ENCODE peak calls at places on chromosomes 7 and 10, in nine cellular contexts. L is brain microvascular endothelial cell, S is AG10803, U is astrocyte of the spinal cord, R is IMR-90, T is A549, K is fibroblast of mammary gland, X is neural progenitor cell, Q is PC-3. P is an unnamed sample.

GRCh38 chr7:81743201-81743600 is 26.6 kb downstream of the HGF start:
- DNase-seq in L (no peak), S (no peak), U (no peak), R (no peak), T (no peak), K (no peak), X (no peak), Q (no peak), P (no peak)

GRCh38 chr7:918441-919113 is 35.9 kb downstream of the ADAP1 start:
- DNase-seq in L (no peak), S (no peak), U (no peak), R (no peak), T (no peak), K (no peak), X (no peak), Q (no peak), P (no peak)

GRCh38 chr10:127527891-127528290 is 21.2 kb upstream of the NPS start:
- DNase-seq in L (no peak), S (no peak), U (no peak), R (no peak), T (no peak), K (no peak), X (no peak), Q (no peak), P (no peak)

GRCh38 chr7:1055084-1055450 is 10.7 kb downstream of the GPR146 start:
- DNase-seq in L (no peak), S (no peak), U (peak; percentile 64), R (peak; percentile 26), T (no peak), K (no peak), X (no peak), Q (no peak), P (peak; percentile 56)

GRCh38 chr7:24715661-24716479 is 41.4 kb downstream of the GSDME start:
- DNase-seq in L (peak; percentile 40), S (peak; percentile 44), U (peak; percentile 43), R (peak; percentile 66), T (peak; percentile 60), K (peak; percentile 39), X (peak; percentile 63), Q (peak; percentile 17), P (peak; percentile 59)

GRCh38 chr7:137931823-137932222 is 70.1 kb downstream of the CREB3L2 start:
- DNase-seq in L (no peak), S (no peak), U (no peak), R (no peak), T (peak; percentile 26), K (no peak), X (no peak), Q (no peak), P (no peak)

GRCh38 chr7:112938895-112939588 is 147.6 kb downstream of the GPR85 start:
- DNase-seq in L (peak; percentile 24), S (peak; percentile 47), U (peak; percentile 35), R (peak; percentile 20), T (no peak), K (peak; percentile 12), X (peak; percentile 86), Q (no peak), P (peak; percentile 34)

GRCh38 chr7:64618785-64619456 is 47.0 kb upstream of the ZNF107 start:
- DNase-seq in L (peak; percentile 47), S (peak; percentile 39), U (peak; percentile 37), R (peak; percentile 60), T (peak; percentile 62), K (peak; percentile 67), X (peak; percentile 44), Q (peak; percentile 73), P (peak; percentile 69)

GRCh38 chr10:75207079-75207867 is 3.3 kb upstream of the VDAC2 start:
- DNase-seq in L (no peak), S (no peak), U (no peak), R (no peak), T (no peak), K (no peak), X (no peak), Q (no peak), P (no peak)

GRCh38 chr7:128705891-128706333 is 33.2 kb upstream of the CALU start:
- DNase-seq in L (no peak), S (peak; percentile 25), U (no peak), R (peak; percentile 25), T (no peak), K (peak; percentile 25), X (no peak), Q (peak; percentile 23), P (peak; percentile 87)

GRCh38 chr10:78925800-78926319 is 142.9 kb upstream of the ZMIZ1 start:
- DNase-seq in L (peak; percentile 93), S (peak; percentile 94), U (peak; percentile 92), R (peak; percentile 98), T (peak; percentile 57), K (peak; percentile 97), X (no peak), Q (peak; percentile 100), P (peak; percentile 97)

GRCh38 chr10:72466018-72466417 is 111.3 kb upstream of the DNAJB12 start:
- DNase-seq in L (peak; percentile 15), S (no peak), U (no peak), R (peak; percentile 62), T (no peak), K (peak; percentile 7), X (no peak), Q (peak; percentile 61), P (no peak)

GRCh38 chr7:98870071-98870651 is 347 bp upstream of the TMEM130 start:
- DNase-seq in L (no peak), S (peak; percentile 39), U (no peak), R (peak; percentile 50), T (peak; percentile 47), K (peak; percentile 34), X (peak; percentile 79), Q (peak; percentile 27), P (peak; percentile 31)
- H3K4me3 ChIP-seq in L (peak overlapping the region; percentile 48), S (peak overlapping the region; percentile 56), U (peak overlapping the region; percentile 36), R (peak overlapping the region; percentile 62), T (peak overlapping the region; percentile 88), K (peak overlapping the region; percentile 24), X (peak overlapping the region; percentile 64), Q (no peak overlapping the region), P (peak overlapping the region; percentile 36)

GRCh38 chr10:42753126-42753506 is 29.5 kb upstream of the BMS1 start:
- DNase-seq in L (peak; percentile 58), S (peak; percentile 61), U (peak; percentile 63), R (peak; percentile 55), T (peak; percentile 75), K (peak; percentile 72), X (peak; percentile 86), Q (peak; percentile 89), P (peak; percentile 78)

GRCh38 chr10:42753507-42754154 is 29.0 kb upstream of the BMS1 start:
- DNase-seq in L (no peak), S (no peak), U (no peak), R (no peak), T (no peak), K (no peak), X (peak; percentile 38), Q (no peak), P (no peak)

GRCh38 chr10:42755028-42755451 is 27.6 kb upstream of the BMS1 start:
- DNase-seq in L (no peak), S (no peak), U (no peak), R (no peak), T (no peak), K (no peak), X (peak; percentile 42), Q (no peak), P (no peak)

GRCh38 chr10:42755591-42756093 is 27.0 kb upstream of the BMS1 start:
- DNase-seq in L (no peak), S (no peak), U (no peak), R (no peak), T (no peak), K (no peak), X (no peak), Q (no peak), P (no peak)

DNA sequence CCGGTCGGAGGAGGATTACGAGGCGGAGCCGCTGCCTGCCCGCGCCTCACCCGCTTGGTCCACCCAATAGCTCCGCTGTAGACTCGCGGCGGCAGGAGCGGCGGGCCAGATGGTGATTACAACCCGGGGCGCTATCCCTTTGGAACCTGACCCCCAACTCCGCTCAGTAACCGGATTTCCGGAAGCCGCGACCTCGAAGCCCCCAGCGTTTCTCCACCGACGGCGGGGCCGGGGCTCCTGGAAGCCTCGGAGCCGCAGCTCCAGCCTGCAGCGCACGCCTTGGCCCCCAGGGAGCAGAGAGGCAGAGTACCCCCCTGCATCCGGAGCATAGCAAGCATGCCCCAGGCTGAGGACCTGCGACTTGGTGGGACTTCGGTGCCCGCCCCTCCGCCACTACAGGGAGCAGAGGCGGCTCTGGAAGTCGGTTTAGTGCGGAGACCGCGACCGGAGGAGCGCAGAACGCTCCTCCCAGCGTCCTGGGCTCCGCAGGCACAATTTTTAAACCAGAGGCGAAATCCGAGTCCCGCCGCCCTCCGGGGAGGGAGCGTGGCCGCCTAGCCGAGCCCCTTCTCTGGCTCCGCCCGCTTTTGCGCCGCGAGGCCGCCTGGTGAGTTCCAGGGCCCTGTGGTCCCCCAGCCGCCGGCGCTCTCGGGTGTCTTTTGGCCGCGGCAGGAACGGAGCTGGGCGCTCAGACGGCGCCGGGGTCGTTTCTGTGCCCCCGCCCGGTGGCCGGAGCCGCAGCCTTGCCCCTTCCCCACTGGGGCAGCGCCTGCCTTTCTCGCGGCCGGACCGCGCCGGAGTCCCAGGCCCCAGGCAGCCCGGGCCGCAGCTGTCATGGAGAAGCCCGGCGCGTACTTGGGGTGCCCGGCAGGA is 28.2 kb upstream of the BMS1 start:
- DNase-seq in L (no peak), S (no peak), U (peak; percentile 6), R (no peak), T (no peak), K (no peak), X (peak; percentile 59), Q (no peak), P (peak; percentile 9)
- TF ChIP-seq CTCF in L (peak; percentile 16), S (no peak), U (no peak), R (no peak), T (no peak), K (no peak), X (no peak), Q (no peak), P (no peak)

DNA sequence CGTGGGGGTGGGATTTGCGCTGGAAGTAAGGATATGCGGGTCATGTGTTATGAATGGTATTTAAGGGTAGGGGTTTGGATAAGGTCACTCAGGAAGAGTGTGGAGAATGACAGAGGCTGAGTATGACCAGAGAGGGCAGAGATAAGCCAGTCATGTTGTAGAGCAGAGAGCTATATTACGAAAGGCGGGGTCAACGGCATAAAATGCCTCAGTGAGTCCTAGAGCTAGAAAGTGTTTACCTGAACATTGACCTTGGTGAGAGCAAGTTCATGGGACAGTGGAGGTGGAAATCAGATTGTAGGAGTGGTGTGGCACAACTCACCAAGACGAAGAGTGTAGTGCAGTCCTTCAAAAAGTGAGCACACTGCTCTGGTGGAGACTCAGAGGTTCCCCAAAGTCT is 13.8 kb downstream of the LMOD2 start:
- DNase-seq in L (no peak), S (no peak), U (no peak), R (no peak), T (no peak), K (no peak), X (no peak), Q (no peak), P (no peak)
- H3K4me3 ChIP-seq in L (no peak overlapping the region), S (no peak overlapping the region), U (no peak overlapping the region), R (no peak overlapping the region), T (no peak overlapping the region), K (no peak overlapping the region), X (no peak overlapping the region), Q (no peak overlapping the region), P (no peak overlapping the region)

DNA sequence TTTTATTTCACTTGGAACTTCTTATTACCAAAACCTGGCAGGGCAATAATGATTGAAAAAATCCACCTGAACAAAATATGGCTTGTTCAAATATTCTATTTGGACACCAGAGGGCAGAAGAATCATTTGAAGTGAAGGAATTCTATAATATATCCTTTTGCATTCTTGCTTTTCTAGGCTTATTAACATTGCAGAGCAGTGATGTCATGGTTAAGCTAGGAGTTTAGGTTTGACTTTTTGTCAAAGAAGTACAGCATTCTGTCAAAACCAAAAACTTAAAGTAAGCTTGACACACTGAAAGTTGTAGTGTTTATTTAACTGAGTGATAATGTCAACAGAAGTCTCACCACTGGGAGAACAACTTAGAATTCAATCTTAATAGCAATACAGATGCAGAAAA is 156.0 kb downstream of the SEMA3D start:
- DNase-seq in L (peak; percentile 14), S (peak; percentile 71), U (peak; percentile 71), R (peak; percentile 79), T (peak; percentile 28), K (peak; percentile 64), X (peak; percentile 37), Q (peak; percentile 74), P (peak; percentile 76)
- TF ChIP-seq CTCF in L (no peak), S (peak; percentile 66), U (peak; percentile 37), R (peak; percentile 66), T (peak; percentile 76), K (peak; percentile 49), X (peak; percentile 73), Q (peak; percentile 71), P (peak; percentile 48)

P was measured in fibroblast of pulmonary artery.